ENCODE peak calls at places on chromosomes 13 and 19, in ten cellular contexts. S is fibroblast of lung; I is lower lobe of right lung; M is cardiac muscle cell; W is transverse colon; B is CD4-positive, alpha-beta T cell; P is CD8-positive, alpha-beta memory T cell; U is aorta; L is heart left ventricle; R is neural progenitor cell. Q is an unnamed sample.

GRCh38 chr19:3955688-3956087 is 15.2 kb downstream of the DAPK3 start:
- DNase-seq in R (no peak), B (no peak), I (no peak), L (no peak), S (no peak), M (no peak), W (no peak), P (no peak), U (no peak), Q (no peak)

GRCh38 chr13:50124536-50125305 is 109.5 kb downstream of the KCNRG start:
- DNase-seq in W (peak), I (peak), M (peak), R (peak), U (peak), L (peak), S (peak), P (peak), B (peak), Q (peak)

GRCh38 chr13:35826626-35827254 is 304.4 kb downstream of the DCLK1 start:
- DNase-seq in W (no peak), B (no peak), U (no peak), L (no peak), M (no peak), R (no peak), I (no peak), P (no peak), S (no peak), Q (no peak)

GRCh38 chr13:110277357-110277950 is 29.5 kb downstream of the COL4A1 start:
- DNase-seq in W (no peak), B (no peak), S (peak), M (no peak), I (no peak), P (no peak), L (no peak), U (no peak), R (no peak), Q (no peak)

GRCh38 chr19:29871143-29871542 is 59.4 kb downstream of the CCNE1 start:
- DNase-seq in L (no peak), S (no peak), M (no peak), B (no peak), P (no peak), W (no peak), U (no peak), I (no peak), R (no peak), Q (peak)

GRCh38 chr19:367963-368623 is 23.5 kb upstream of the MIER2 start:
- DNase-seq in R (no peak), W (no peak), I (no peak), B (no peak), U (peak), M (no peak), S (no peak), P (no peak), L (no peak), Q (no peak)

GRCh38 chr13:26956532-26957142 is 196.1 kb upstream of the GPR12 start:
- DNase-seq in P (no peak), L (no peak), M (no peak), B (no peak), U (no peak), S (no peak), I (no peak), W (peak), R (no peak), Q (peak)

GRCh38 chr19:16394111-16394510 is 69.5 kb downstream of the KLF2 start:
- DNase-seq in P (no peak), W (no peak), S (no peak), L (peak), M (no peak), B (no peak), R (no peak), I (no peak), U (no peak), Q (no peak)

GRCh38 chr19:41937525-41937924 is 9.3 kb upstream of the ERFL start:
- DNase-seq in I (no peak), B (no peak), M (no peak), W (no peak), S (no peak), U (no peak), P (no peak), R (no peak), L (no peak), Q (no peak)

GRCh38 chr19:35126624-35126959 is 8.3 kb downstream of the LGI4 start:
- DNase-seq in W (no peak), S (no peak), R (peak), P (no peak), B (no peak), U (no peak), M (no peak), I (no peak), L (peak), Q (no peak)

GRCh38 chr13:76677047-76677446 is 209.2 kb downstream of the KCTD12 start:
- DNase-seq in I (no peak), U (peak), P (no peak), R (no peak), L (peak), M (no peak), S (peak), W (no peak), B (no peak), Q (no peak)

GRCh38 chr13:43545317-43545874 is 241.4 kb downstream of the ENOX1 start:
- DNase-seq in P (no peak), B (no peak), R (no peak), I (no peak), M (no peak), L (peak), U (no peak), W (no peak), S (peak), Q (no peak)

GRCh38 chr19:35144600-35145436 is 1.8 kb downstream of the FXYD7 start:
- DNase-seq in P (peak), U (no peak), S (no peak), L (no peak), W (peak), M (peak), I (no peak), B (no peak), R (peak), Q (peak)

GRCh38 chr13:40172878-40173277 is 493.6 kb downstream of the FOXO1 start:
- DNase-seq in I (no peak), M (no peak), R (no peak), L (no peak), W (no peak), B (no peak), P (no peak), U (no peak), S (no peak), Q (no peak)

GRCh38 chr13:87998081-87998480 is 326.9 kb downstream of the SLITRK5 start:
- DNase-seq in S (no peak), W (no peak), U (no peak), B (no peak), P (no peak), M (no peak), I (no peak), R (no peak), L (no peak), Q (no peak)

GRCh38 chr13:39875111-39875510 is 219.6 kb downstream of the COG6 start:
- DNase-seq in I (no peak), U (no peak), L (no peak), R (no peak), P (no peak), B (no peak), S (no peak), M (no peak), W (no peak), Q (no peak)

GRCh38 chr13:80921556-80921955 is 580.6 kb upstream of the SPRY2 start:
- DNase-seq in W (no peak), L (no peak), U (no peak), B (no peak), S (peak), R (no peak), I (no peak), M (no peak), P (no peak), Q (no peak)

GRCh38 chr13:35729926-35730627 is 253.6 kb upstream of the MAB21L1 start:
- DNase-seq in M (no peak), B (no peak), R (no peak), U (no peak), W (no peak), L (peak), P (no peak), S (no peak), I (no peak), Q (no peak)

GRCh38 chr19:13014101-13014920 is 19.0 kb downstream of the NFIX start:
- DNase-seq in R (peak), M (no peak), P (no peak), U (no peak), S (peak), I (no peak), W (no peak), L (no peak), B (no peak), Q (no peak)

GRCh38 chr19:10516671-10517286 is 468 bp downstream of the S1PR5 start:
- DNase-seq in R (no peak), P (no peak), S (no peak), U (no peak), B (no peak), L (no peak), M (no peak), I (no peak), W (no peak), Q (no peak)

GRCh38 chr19:11378319-11379189 is 4.1 kb downstream of the SWSAP1 start:
- DNase-seq in U (peak), L (peak), I (peak), P (no peak), M (peak), R (peak), W (peak), B (no peak), S (peak), Q (peak)

DNA sequence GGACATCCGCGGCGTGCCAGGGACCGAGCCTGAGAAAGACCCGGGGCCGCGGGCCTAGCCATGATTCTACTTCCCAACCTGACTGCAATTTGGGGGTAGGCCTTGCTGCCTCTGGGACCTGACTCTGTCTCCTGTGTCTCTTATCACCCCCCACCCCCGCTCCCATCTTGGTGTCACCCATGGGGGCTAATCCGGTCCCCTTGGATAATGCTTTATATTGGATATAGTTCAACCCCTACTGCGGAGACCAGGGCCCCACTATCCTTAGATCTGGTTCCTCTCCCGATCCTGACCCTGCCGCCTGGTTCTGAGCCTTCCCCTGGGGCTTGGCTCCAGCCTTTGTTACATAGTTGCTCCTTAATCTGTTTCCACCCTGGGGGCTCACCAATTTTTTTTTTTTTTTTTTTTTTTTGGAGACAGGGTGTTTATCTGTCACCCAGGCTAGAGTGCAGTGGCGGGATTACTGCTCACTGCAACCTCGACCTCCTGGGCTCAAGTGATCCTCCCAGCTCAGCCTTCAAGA is 1.3 kb downstream of the BLOC1S3 start:
- DNase-seq in W (no peak), L (no peak), U (no peak), I (no peak), P (no peak), R (no peak), S (no peak), B (no peak), M (no peak), Q (no peak)
- H3K27ac ChIP-seq in W (peak), L (peak), U (no peak), I (peak), P (peak), R (no peak), S (peak), B (no peak), M (no peak), Q (peak)

DNA sequence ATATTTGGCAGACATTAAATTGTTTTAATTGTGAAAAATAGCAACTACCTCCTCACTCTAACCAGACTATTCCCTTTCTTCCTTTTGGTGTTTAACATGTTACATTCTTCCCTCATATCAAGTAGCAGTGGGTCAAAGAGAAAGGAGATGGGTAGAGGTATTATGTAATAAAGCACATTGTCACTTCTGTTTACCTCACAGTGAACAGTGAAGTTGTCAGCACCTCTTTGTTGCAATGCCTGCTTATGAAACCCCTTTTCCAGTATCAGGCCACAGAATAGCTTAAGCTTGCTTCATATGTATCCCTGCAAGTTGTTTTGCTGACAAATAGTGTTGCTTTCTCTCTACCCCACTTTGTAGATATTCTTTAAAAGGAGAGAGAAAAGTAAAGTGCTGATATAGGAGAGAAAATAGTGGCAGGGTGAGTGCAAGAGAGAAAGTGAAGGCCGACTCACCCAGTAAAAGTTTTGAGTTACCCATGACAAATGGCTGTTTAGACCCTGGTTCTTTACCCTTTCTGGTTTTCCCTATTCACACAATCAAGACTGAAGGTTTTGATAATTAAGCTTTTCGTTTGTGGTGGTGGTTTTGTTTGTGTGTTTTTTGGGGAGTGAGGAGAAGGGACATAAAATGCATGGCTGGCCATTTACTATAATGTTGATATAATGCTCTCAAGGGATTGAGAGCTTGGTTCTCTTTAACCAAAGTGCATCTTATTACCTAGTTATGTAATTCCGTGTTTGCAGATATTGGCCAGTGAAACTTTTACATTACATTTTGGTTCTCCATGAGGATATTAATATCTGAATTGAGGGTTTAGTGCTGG is 3.7 kb downstream of the ITM2B start:
- DNase-seq in B (no peak), L (no peak), I (no peak), S (peak), R (no peak), P (no peak), U (no peak), W (no peak), M (peak), Q (no peak)
- H3K27ac ChIP-seq in B (peak), L (peak), I (peak), S (no peak), R (no peak), P (no peak), U (no peak), W (peak), M (peak), Q (no peak)

GRCh38 chr13:113407531-113408393 is 43.8 kb upstream of the GRTP1 start:
- DNase-seq in R (peak), L (no peak), P (no peak), S (no peak), U (no peak), I (no peak), M (no peak), W (no peak), B (no peak), Q (no peak)
- H3K27ac ChIP-seq in R (no peak), L (peak), P (no peak), S (no peak), U (no peak), I (no peak), M (no peak), W (no peak), B (no peak), Q (no peak)

GRCh38 chr13:25167775-25168174 is 4.3 kb downstream of the AMER2 start:
- DNase-seq in L (no peak), M (no peak), U (no peak), P (no peak), S (no peak), W (no peak), R (no peak), B (no peak), I (no peak), Q (no peak)
- H3K27ac ChIP-seq in L (no peak), M (no peak), U (no peak), P (no peak), S (no peak), W (no peak), R (no peak), B (no peak), I (no peak), Q (no peak)